ENCODE peak calls at places on chromosomes 12 and 14, in six cellular contexts. P is SHP77; C is stimulated activated CD4-positive, alpha-beta T cell treated with anti-CD3 and anti-CD28 coated beads, Interleukin-15, amount 100 ng/mL, for 1 hour; N is PC-3; G is cardiac fibroblast; E is T-helper 2 cell. U is an unnamed sample.

GRCh38 chr12:123034022-123034541 is 53.6 kb downstream of the ARL6IP4 start:
- DNase-seq in P (no peak), C (no peak), G (no peak), N (no peak), E (no peak), U (no peak)

GRCh38 chr12:124413401-124413800 is 118.5 kb downstream of the RFLNA start:
- DNase-seq in N (no peak), P (no peak), E (no peak), C (no peak), G (peak; percentile 22), U (no peak)

GRCh38 chr12:21776242-21776641 is 1.7 kb upstream of the KCNJ8 start:
- DNase-seq in G (no peak), P (no peak), N (no peak), E (no peak), C (no peak), U (no peak)

GRCh38 chr12:71684081-71684480 is 1.8 kb upstream of the TMEM19 start:
- DNase-seq in C (no peak), N (no peak), E (no peak), P (no peak), G (no peak), U (no peak)

GRCh38 chr12:91958816-91959215 is 186.8 kb downstream of the BTG1 start:
- DNase-seq in C (no peak), G (peak; percentile 30), P (no peak), N (peak; percentile 51), E (no peak), U (peak; percentile 27)

GRCh38 chr12:113240395-113240794 is 19.1 kb downstream of the TPCN1 start:
- DNase-seq in G (no peak), P (no peak), E (no peak), N (no peak), C (no peak), U (no peak)

GRCh38 chr14:100077441-100077840 is 12.2 kb downstream of the EVL start:
- DNase-seq in G (no peak), N (no peak), E (no peak), P (no peak), C (no peak), U (no peak)

GRCh38 chr12:120290541-120291312 is 976 bp downstream of the RNU4-2 start:
- DNase-seq in C (no peak), N (no peak), E (peak; percentile 29), P (peak; percentile 57), G (peak; percentile 13), U (no peak)

GRCh38 chr12:65895759-65896656 is 71.7 kb downstream of the HMGA2 start:
- DNase-seq in P (no peak), N (peak; percentile 32), C (no peak), G (peak; percentile 45), E (no peak), U (no peak)

GRCh38 chr12:98736352-98737326 is 91.5 kb downstream of the APAF1 start:
- DNase-seq in P (peak; percentile 55), N (peak; percentile 51), G (no peak), C (no peak), E (no peak), U (no peak)

GRCh38 chr12:61138381-61138759 is 1121.8 kb upstream of the USP15 start:
- DNase-seq in C (no peak), E (no peak), P (no peak), G (no peak), N (no peak), U (no peak)

GRCh38 chr12:58487280-58488141 is 432.8 kb downstream of the LRIG3 start:
- DNase-seq in G (peak; percentile 69), C (no peak), N (no peak), P (no peak), E (no peak), U (peak; percentile 30)

GRCh38 chr14:36773136-36773540 is 111.5 kb downstream of the PAX9 start:
- DNase-seq in P (peak; percentile 61), C (no peak), N (peak; percentile 76), E (no peak), G (no peak), U (peak; percentile 43)

GRCh38 chr12:22100952-22101748 is 55.1 kb downstream of the CMAS start:
- DNase-seq in P (no peak), G (peak; percentile 78), E (no peak), N (peak; percentile 46), C (no peak), U (no peak)

GRCh38 chr14:103103461-103104388 is 9.2 kb downstream of the EXOC3L4 start:
- DNase-seq in P (peak; percentile 26), C (no peak), G (peak; percentile 79), E (no peak), N (peak; percentile 69), U (peak; percentile 62)

U was measured in HTR-8/SVneo.